ENCODE peak calls at places on chromosomes 2 and 18, in eight cellular contexts. Q is DMS79 treated with DMSO at 0.1 percent for 48 hours, A is A549, U is PC-9, Z is WTC11, P is ELF-1, S is renal cortical epithelial cell, B is right cardiac atrium. C is an unnamed sample.

GRCh38 chr2:216789088-216789487 is 70.8 kb downstream of the TNP1 start:
- DNase-seq in Q (no peak), A (no peak), U (no peak), Z (no peak), P (no peak), S (no peak), B (no peak), C (no peak)

GRCh38 chr18:60892441-60892840 is 440.8 kb upstream of the CDH20 start:
- DNase-seq in Q (no peak), A (no peak), U (peak), Z (no peak), P (no peak), S (peak), B (no peak), C (no peak)

GRCh38 chr2:180761224-180761623 is 219.2 kb upstream of the UBE2E3 start:
- DNase-seq in Q (no peak), A (peak), U (peak), Z (no peak), P (no peak), S (peak), B (no peak), C (peak)

GRCh38 chr2:150549381-150549780 is 61.9 kb upstream of the RND3 start:
- DNase-seq in Q (no peak), A (no peak), U (no peak), Z (no peak), P (no peak), S (no peak), B (no peak), C (peak)

GRCh38 chr18:54947115-54947514 is 12.1 kb downstream of the CCDC68 start:
- DNase-seq in Q (peak), A (peak), U (no peak), Z (no peak), P (no peak), S (peak), B (no peak), C (peak)

GRCh38 chr18:13452448-13452811 is 233.9 kb downstream of the LDLRAD4 start:
- DNase-seq in Q (no peak), A (peak), U (no peak), Z (no peak), P (peak), S (peak), B (peak), C (no peak)

GRCh38 chr2:224933416-224933815 is 108.9 kb downstream of the DOCK10 start:
- DNase-seq in Q (no peak), A (no peak), U (no peak), Z (no peak), P (no peak), S (no peak), B (no peak), C (no peak)

GRCh38 chr2:10792660-10793400 is 19.8 kb downstream of the PDIA6 start:
- DNase-seq in Q (no peak), A (peak), U (no peak), Z (peak), P (peak), S (no peak), B (no peak), C (no peak)

GRCh38 chr18:78728301-78729098 is 251.1 kb upstream of the SALL3 start:
- DNase-seq in Q (no peak), A (no peak), U (no peak), Z (no peak), P (no peak), S (no peak), B (no peak), C (no peak)

GRCh38 chr2:10225291-10226031 is 77.2 kb upstream of the HPCAL1 start:
- DNase-seq in Q (peak), A (no peak), U (no peak), Z (peak), P (peak), S (no peak), B (no peak), C (no peak)